ENCODE peak calls at places on chromosomes 7 and 10, in six cellular contexts. Z is HL-60; B is CD8-positive, alpha-beta T cell; H is tibial nerve; X is colonic mucosa; A is kidney. U is an unnamed sample.

GRCh38 chr10:125407000-125407502 is 246.7 kb upstream of the CTBP2 start:
- DNase-seq in B (no peak), Z (no peak), H (no peak), X (no peak), A (no peak), U (no peak)

GRCh38 chr10:88110355-88110754 is 246.9 kb downstream of the PTEN start:
- DNase-seq in X (no peak), H (no peak), Z (no peak), A (no peak), B (no peak), U (no peak)

GRCh38 chr7:20793258-20793657 is 6.6 kb upstream of the SP8 start:
- DNase-seq in H (no peak), B (no peak), X (no peak), Z (no peak), A (no peak), U (no peak)

GRCh38 chr7:11548532-11548931 is 283.5 kb downstream of the THSD7A start:
- DNase-seq in B (no peak), A (no peak), X (no peak), H (no peak), Z (no peak), U (no peak)

GRCh38 chr10:78863601-78864239 is 205.0 kb upstream of the ZMIZ1 start:
- DNase-seq in H (no peak), B (no peak), Z (no peak), X (peak), A (no peak), U (no peak)

GRCh38 chr7:66043681-66044497 is 31.7 kb upstream of the ASL start:
- DNase-seq in Z (peak), A (peak), B (peak), X (peak), H (no peak), U (peak)

GRCh38 chr10:85831422-85831821 is 535.2 kb downstream of the GRID1 start:
- DNase-seq in B (no peak), Z (no peak), X (no peak), A (no peak), H (no peak), U (no peak)

GRCh38 chr10:71763352-71764127 is 9.8 kb downstream of the VSIR start:
- DNase-seq in B (no peak), H (no peak), Z (no peak), X (no peak), A (no peak), U (no peak)

GRCh38 chr7:135943266-135943889 is 33.8 kb downstream of the MTPN start:
- DNase-seq in H (no peak), B (no peak), A (no peak), Z (no peak), X (no peak), U (no peak)

GRCh38 chr7:108093903-108094302 is 36.3 kb downstream of the LAMB4 start:
- DNase-seq in Z (no peak), H (no peak), X (no peak), A (no peak), B (no peak), U (no peak)

GRCh38 chr7:87816389-87816788 is 59.8 kb downstream of the SLC25A40 start:
- DNase-seq in H (no peak), X (no peak), A (no peak), B (no peak), Z (no peak), U (no peak)

GRCh38 chr10:113690749-113691148 is 11.0 kb downstream of the CASP7 start:
- DNase-seq in Z (no peak), B (no peak), A (no peak), H (no peak), X (no peak), U (no peak)

GRCh38 chr7:106041140-106041717 is 70.9 kb downstream of the SYPL1 start:
- DNase-seq in B (no peak), H (no peak), A (no peak), Z (no peak), X (no peak), U (no peak)

GRCh38 chr10:72320676-72321247 is 34.0 kb downstream of the DNAJB12 start:
- DNase-seq in Z (peak), H (peak), X (peak), A (peak), B (peak), U (no peak)

GRCh38 chr7:192701-193536 is 548 bp downstream of the FAM20C start:
- DNase-seq in X (peak), A (peak), H (no peak), Z (no peak), B (no peak), U (no peak)

DNA sequence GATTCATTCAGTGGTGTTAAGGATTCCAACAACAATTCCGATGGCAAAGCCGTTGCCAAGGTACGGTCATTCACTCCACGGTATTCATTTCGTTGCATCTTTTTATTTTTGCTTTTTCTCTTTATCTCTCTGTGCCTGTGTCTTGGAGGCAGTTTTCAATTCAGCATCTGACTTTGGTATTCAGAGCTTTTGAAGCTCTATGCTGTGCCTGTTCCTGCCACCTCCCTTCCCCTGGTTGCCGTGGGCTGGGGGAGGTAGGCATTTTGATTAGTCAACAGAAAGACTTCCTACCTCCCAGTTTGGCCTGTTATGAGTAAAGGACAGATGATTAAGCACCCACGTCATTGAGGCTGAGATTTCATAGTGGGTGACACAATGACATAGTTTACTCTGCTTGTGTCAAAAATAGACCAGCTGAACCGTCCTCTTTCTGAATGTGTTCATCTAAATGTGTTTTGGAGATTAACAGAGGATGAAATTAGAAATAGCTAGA is 149.5 kb downstream of the ARID5B start:
- DNase-seq in X (no peak), B (peak), H (peak), Z (no peak), A (peak), U (no peak)
- TF ChIP-seq CTCF in X (no peak), B (no peak), H (no peak), Z (no peak), A (no peak), U (no peak)

GRCh38 chr10:65571011-65571570 is 1354.7 kb upstream of the LRRTM3 start:
- DNase-seq in B (no peak), H (no peak), X (peak), Z (no peak), A (no peak), U (no peak)

GRCh38 chr10:65565246-65565645 is 1360.6 kb upstream of the LRRTM3 start:
- DNase-seq in X (no peak), H (no peak), B (no peak), Z (no peak), A (no peak), U (no peak)

GRCh38 chr10:65566906-65567305 is 1358.9 kb upstream of the LRRTM3 start:
- DNase-seq in H (no peak), Z (no peak), X (no peak), A (no peak), B (no peak), U (no peak)

GRCh38 chr10:65570143-65571010 is 1355.5 kb upstream of the LRRTM3 start:
- DNase-seq in X (peak), B (no peak), H (no peak), A (peak), Z (no peak), U (peak)
- H3K27ac ChIP-seq in X (peak), B (no peak), H (no peak), A (peak), Z (peak), U (no peak)

DNA sequence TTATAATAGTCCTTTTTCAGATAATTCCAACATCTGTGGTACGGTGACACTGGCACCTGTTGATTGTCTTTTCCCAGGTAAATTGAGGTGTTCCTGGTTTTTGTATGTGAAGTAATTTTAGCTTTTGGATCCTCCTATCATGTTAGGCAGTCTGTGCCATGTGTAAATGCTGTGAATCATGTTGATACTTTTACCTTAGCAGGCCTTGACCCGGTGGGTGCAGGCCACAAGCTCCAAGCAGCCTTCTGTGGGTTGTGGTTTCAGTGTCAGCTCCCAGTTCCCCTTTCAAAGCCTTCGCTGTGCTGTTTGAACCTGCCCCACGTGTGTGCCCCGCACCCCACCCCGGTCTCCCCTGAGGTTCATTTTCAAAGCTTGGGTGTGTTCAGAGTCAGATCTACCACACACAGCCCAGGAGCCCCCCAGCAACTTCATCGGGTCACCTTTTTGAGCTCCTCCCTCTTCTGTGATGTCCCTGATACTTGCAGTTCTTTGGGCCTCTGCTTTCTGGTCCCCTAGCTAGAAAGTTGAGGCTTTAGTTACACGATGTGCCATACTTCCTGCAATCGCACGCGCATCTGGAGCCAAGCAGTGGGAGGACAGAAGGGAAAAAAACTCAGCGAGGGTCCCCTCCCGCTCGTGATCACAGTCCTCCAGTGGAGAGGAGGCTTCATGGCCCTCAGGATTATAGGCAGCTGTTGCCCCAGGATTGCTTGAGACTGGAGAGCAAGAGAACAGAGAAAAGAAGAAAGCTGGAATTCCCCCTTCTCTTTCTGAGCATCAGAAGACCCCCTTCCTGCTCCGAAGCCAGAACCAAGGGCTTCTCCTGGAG is 8.7 kb upstream of the BHLHA15 start:
- DNase-seq in X (no peak), B (peak), H (no peak), A (no peak), Z (peak), U (peak)
- H3K4me3 ChIP-seq in X (no peak), B (peak), H (no peak), A (no peak), Z (no peak), U (no peak)

GRCh38 chr7:65037740-65038678 is 31.5 kb upstream of the ERV3-1 start:
- DNase-seq in H (peak), X (peak), A (peak), Z (peak), B (peak), U (peak)
- TF ChIP-seq CTCF in H (no peak), X (no peak), A (no peak), Z (no peak), B (peak), U (no peak)